ENCODE peak calls at places on chromosomes 16 and 17, in ten cellular contexts. Z is heart left ventricle, K is endothelial cell of umbilical vein, T is A549, C is ovary, Q is body of pancreas, A is transverse colon, D is suprapubic skin, E is IMR-90, J is stomach. P is an unnamed sample.
A peak's percentile ranks its signal among the peaks of the same experiment; 100 is the strongest.

GRCh38 chr17:42422958-42423712 is at the start of gene CAVIN1:
- DNase-seq in E (peak; percentile 98), Q (peak; percentile 93), D (peak; percentile 100), Z (peak; percentile 100), J (peak; percentile 92), A (peak; percentile 93), T (peak; percentile 97), K (peak; percentile 95), C (peak; percentile 100), P (peak; percentile 100)

GRCh38 chr17:40607641-40608040 is 40.0 kb downstream of the SMARCE1 start:
- DNase-seq in E (no peak), T (no peak), J (no peak), D (no peak), C (no peak), Z (no peak), A (no peak), K (no peak), Q (no peak), P (no peak)

GRCh38 chr16:66474750-66475199 is 47.7 kb downstream of the BEAN1 start:
- DNase-seq in Q (no peak), K (peak; percentile 31), T (no peak), D (peak; percentile 15), J (no peak), A (peak; percentile 27), Z (no peak), C (no peak), E (no peak), P (no peak)

GRCh38 chr16:379183-379960 is 2.4 kb downstream of the PGAP6 start:
- DNase-seq in A (peak; percentile 84), Z (no peak), E (no peak), C (no peak), K (no peak), T (no peak), D (no peak), J (peak; percentile 93), Q (peak; percentile 98), P (no peak)

GRCh38 chr17:44095647-44096496 is 25.3 kb downstream of the G6PC3 start:
- DNase-seq in Q (no peak), T (peak; percentile 94), J (no peak), K (peak; percentile 97), C (peak; percentile 74), E (peak; percentile 93), D (no peak), A (peak; percentile 58), Z (peak; percentile 86), P (peak; percentile 47)

GRCh38 chr17:5912927-5913565 is 157.1 kb upstream of the WSCD1 start:
- DNase-seq in Q (no peak), K (no peak), E (no peak), A (no peak), D (no peak), C (no peak), Z (no peak), T (no peak), J (no peak), P (no peak)

GRCh38 chr16:5603836-5604235 is 506.2 kb upstream of the EEF2KMT start:
- DNase-seq in Q (no peak), D (no peak), T (no peak), A (no peak), J (no peak), C (no peak), E (no peak), Z (no peak), K (no peak), P (no peak)

GRCh38 chr17:42286411-42287295 is 1.6 kb upstream of the STAT5A start:
- DNase-seq in Q (peak; percentile 13), C (no peak), A (peak; percentile 24), D (peak; percentile 87), K (no peak), J (peak; percentile 24), T (no peak), Z (no peak), E (no peak), P (peak; percentile 90)

GRCh38 chr17:28397687-28398279 is 8.2 kb downstream of the SLC46A1 start:
- DNase-seq in Q (no peak), K (no peak), J (no peak), A (no peak), D (no peak), C (no peak), T (no peak), E (no peak), Z (no peak), P (no peak)

GRCh38 chr17:48373130-48373844 is 56.7 kb downstream of the SKAP1 start:
- DNase-seq in Q (no peak), A (no peak), T (no peak), J (no peak), C (no peak), D (no peak), E (no peak), Z (no peak), K (no peak), P (no peak)

DNA sequence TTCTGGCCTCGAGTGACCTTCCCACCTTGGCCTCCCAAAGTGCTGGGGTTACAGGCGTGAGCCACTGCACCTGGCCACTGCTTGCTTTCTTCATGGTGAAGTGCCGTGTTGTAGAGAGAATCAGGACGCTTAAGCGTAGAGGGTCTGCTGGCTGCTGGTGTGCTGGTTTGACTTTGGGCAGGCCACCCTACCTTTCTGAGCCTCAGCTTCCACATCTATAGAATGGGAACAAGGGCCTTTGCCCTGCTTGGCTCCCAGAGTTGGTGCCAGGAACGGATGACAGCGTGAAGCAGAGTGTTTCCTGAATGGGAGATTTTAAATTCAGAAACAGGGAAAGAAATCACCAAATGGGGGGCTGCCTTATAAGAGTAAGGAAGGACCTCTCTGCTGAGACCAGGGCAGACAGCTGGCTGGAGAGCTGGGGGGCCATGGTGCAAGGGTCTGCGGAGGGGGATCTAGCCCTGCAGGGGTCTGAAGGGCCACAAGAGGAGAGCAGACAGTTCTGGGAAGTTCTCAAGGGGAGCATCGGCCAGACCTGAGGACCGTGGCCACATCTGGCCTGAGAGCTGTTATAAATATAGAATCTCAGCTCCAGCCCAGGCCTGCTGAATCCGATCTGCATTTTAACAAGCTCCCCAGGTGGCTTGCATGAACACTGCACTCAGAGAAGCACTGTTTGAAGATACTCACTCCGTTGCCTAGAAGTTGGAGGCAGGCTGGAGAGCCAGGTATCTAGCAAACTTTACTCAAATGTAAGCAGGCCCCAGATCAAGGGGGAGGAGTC is 61.0 kb downstream of the NKD1 start:
- DNase-seq in K (no peak), E (no peak), J (no peak), D (no peak), Q (no peak), C (no peak), Z (no peak), T (no peak), A (no peak), P (no peak)
- TF ChIP-seq POLR2A in K (no peak), E (no peak), J (no peak), D (no peak), Q (no peak), C (no peak), Z (no peak), T (no peak), A (no peak), P (no peak)

GRCh38 chr17:9684955-9685621 is 39.8 kb downstream of the USP43 start:
- DNase-seq in C (no peak), J (no peak), Z (no peak), Q (peak; percentile 17), E (no peak), A (no peak), K (no peak), D (no peak), T (peak; percentile 22), P (no peak)
- H3K4me3 ChIP-seq in C (no peak overlapping the region), J (no peak overlapping the region), Z (no peak overlapping the region), Q (no peak overlapping the region), E (no peak overlapping the region), A (no peak overlapping the region), K (no peak overlapping the region), D (no peak overlapping the region), T (no peak overlapping the region), P (no peak overlapping the region)

DNA sequence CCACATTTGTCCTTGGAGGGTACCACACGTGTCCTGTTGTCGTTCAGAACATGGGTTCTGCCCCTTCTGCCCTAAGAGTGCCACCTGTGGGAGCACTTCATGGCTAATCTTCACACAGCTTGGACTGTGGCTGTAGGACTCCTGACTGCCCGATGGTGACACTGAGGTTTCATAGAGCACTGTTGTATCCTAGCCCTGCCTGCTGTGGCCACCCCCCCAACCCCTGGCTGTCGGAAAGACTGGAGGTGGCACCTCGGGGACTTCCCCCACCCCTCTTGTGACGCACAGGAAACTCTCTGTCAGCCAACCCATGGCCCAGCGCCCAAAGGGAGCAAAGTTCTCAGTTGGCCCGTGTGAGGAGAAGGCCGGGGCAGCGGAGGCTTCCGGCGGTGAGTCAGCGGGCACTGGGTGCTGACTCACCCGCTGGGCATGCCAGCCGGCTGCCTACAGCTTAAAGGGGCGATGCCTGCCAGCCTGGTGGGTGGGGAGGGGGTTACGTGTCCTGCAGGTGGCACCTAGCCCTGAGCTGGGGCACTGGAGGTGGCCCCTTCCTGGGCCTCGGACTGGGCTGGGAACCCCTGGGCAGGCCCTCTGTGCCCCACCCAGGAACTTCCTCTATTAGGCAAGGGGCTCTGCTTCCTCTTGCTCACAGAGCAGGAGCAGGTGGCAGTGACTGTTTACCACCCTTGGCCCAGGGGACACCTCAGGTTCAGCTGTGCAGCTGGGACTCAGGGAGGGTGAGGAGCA is 3.4 kb downstream of the MAP2K3 start:
- DNase-seq in T (peak; percentile 98), C (peak; percentile 77), A (peak; percentile 99), E (peak; percentile 97), J (peak; percentile 99), Z (peak; percentile 96), D (peak; percentile 98), Q (peak; percentile 99), K (peak; percentile 97), P (peak; percentile 95)
- TF ChIP-seq POLR2A in T (no peak), C (no peak), A (peak; percentile 67), E (peak; percentile 93), J (no peak), Z (no peak), D (no peak), Q (peak; percentile 72), K (peak; percentile 53), P (no peak)

GRCh38 chr16:17370233-17371013 is 100.3 kb downstream of the XYLT1 start:
- DNase-seq in K (no peak), A (no peak), E (peak; percentile 69), Z (no peak), C (no peak), J (no peak), D (no peak), T (no peak), Q (no peak), P (no peak)

GRCh38 chr16:17369441-17369951 is 101.3 kb downstream of the XYLT1 start:
- DNase-seq in Z (peak; percentile 64), J (peak; percentile 59), D (no peak), Q (peak; percentile 28), K (peak; percentile 3), T (no peak), A (peak; percentile 71), E (no peak), C (no peak), P (peak; percentile 56)

GRCh38 chr16:17368511-17368910 is 102.2 kb downstream of the XYLT1 start:
- DNase-seq in E (no peak), K (no peak), T (no peak), A (no peak), Q (no peak), D (no peak), Z (no peak), C (no peak), J (no peak), P (no peak)

GRCh38 chr16:17367932-17368331 is 102.8 kb downstream of the XYLT1 start:
- DNase-seq in D (no peak), A (peak; percentile 41), E (peak; percentile 61), J (no peak), C (no peak), Q (peak; percentile 31), Z (no peak), T (no peak), K (no peak), P (no peak)

DNA sequence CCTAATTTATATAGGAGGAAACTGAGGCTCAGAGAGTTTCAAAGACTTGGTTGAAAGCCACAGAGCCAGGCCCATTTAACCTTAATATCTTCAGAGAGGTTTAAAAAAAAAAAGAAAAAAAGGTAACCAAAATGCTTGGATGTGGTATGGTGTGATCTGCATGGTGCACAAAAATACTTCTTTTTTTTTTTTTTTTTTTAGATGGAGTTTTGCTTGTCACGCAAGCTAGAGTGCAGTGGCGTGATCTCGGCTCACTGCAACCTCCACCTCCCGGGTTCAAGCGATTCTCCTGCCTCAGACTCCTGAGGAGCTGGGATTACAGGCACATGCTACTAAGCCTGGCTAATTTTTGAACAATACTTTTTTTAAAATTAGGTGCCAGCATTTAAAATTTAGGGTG is 101.8 kb downstream of the XYLT1 start:
- DNase-seq in T (no peak), K (no peak), J (no peak), Z (no peak), C (no peak), D (no peak), Q (no peak), E (no peak), A (no peak), P (no peak)
- H3K4me3 ChIP-seq in T (no peak overlapping the region), K (no peak overlapping the region), J (no peak overlapping the region), Z (no peak overlapping the region), C (no peak overlapping the region), D (no peak overlapping the region), Q (no peak overlapping the region), E (no peak overlapping the region), A (no peak overlapping the region), P (no peak overlapping the region)